ENCODE peak calls at places on chromosomes 12 and 14, in four cellular contexts. I is upper lobe of right lung, M is left ventricle myocardium inferior, E is A673. R is an unnamed sample.

GRCh38 chr12:45726594-45727300 is 2.8 kb upstream of the ARID2 start:
- DNase-seq in E (peak; percentile 51), M (peak; percentile 61), I (peak; percentile 82), R (peak; percentile 72)

GRCh38 chr14:104341532-104342434 is 203.4 kb downstream of the KIF26A start:
- DNase-seq in I (peak; percentile 71), M (no peak), E (peak; percentile 91), R (peak; percentile 51)

GRCh38 chr12:62194616-62195015 is 65.6 kb upstream of the USP15 start:
- DNase-seq in I (no peak), E (no peak), M (no peak), R (no peak)

GRCh38 chr14:100066984-100067383 is 1.8 kb downstream of the EVL start:
- DNase-seq in M (no peak), I (no peak), E (no peak), R (no peak)

GRCh38 chr14:59679872-59680271 is 103.3 kb upstream of the CCDC175 start:
- DNase-seq in E (peak; percentile 20), M (no peak), I (no peak), R (no peak)

GRCh38 chr14:39203659-39204606 is 28.9 kb downstream of the PNN start:
- DNase-seq in I (no peak), E (no peak), M (no peak), R (no peak)

GRCh38 chr14:102554835-102555819 is 37.3 kb upstream of the RCOR1 start:
- DNase-seq in M (peak; percentile 44), I (peak; percentile 86), E (peak; percentile 81), R (peak; percentile 70)

GRCh38 chr14:94598816-94599655 is 13.2 kb upstream of the SERPINA3 start:
- DNase-seq in I (no peak), E (peak; percentile 39), M (peak; percentile 61), R (no peak)

GRCh38 chr14:72808564-72808963 is 85.3 kb downstream of the DPF3 start:
- DNase-seq in I (no peak), M (no peak), E (peak; percentile 64), R (no peak)

GRCh38 chr14:72810201-72810600 is 83.7 kb downstream of the DPF3 start:
- DNase-seq in M (no peak), E (no peak), I (no peak), R (no peak)

GRCh38 chr14:72815459-72815858 is 78.4 kb downstream of the DPF3 start:
- DNase-seq in M (no peak), E (no peak), I (no peak), R (no peak)

GRCh38 chr14:72809063-72809462 is 84.8 kb downstream of the DPF3 start:
- DNase-seq in M (no peak), I (no peak), E (no peak), R (no peak)

GRCh38 chr14:72812292-72812851 is 81.5 kb downstream of the DPF3 start:
- DNase-seq in E (no peak), M (peak; percentile 82), I (no peak), R (no peak)
- TF ChIP-seq CTCF in E (no peak), M (no peak), I (no peak), R (no peak)

DNA sequence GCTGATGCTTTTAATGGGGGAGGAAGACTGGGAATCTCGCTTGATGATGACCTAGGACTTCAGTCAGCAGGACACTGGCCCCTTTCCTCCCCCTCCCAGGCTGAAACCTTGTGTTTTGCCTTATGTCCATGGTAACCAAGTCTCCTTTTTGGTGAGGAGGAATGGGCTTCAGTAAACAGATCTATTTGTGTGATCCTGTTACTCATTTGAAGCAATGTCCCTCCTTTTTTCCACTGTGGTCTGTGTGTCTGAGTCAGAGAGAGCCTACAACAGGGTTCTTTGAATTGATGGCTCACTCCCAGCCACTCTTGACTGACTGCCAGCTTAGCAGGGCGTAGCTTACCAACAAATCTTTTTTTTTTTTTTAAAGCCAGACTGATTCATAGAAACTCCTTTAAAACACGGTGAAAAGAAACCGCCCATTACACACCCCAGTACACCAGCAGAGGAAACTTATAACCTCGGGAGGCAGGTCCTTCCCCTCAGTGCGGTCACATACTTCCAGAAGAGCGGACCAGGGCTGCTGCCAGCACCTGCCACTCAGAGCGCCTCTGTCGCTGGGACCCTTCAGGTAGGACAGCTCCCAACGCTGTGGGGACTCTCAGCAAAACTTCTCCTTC is at the start of gene EMP1:
- DNase-seq in E (peak; percentile 92), M (peak; percentile 92), I (peak; percentile 81), R (peak; percentile 86)
- H3K4me1 ChIP-seq in E (peaks cover 33% of the 10 kb centered on the region), M (peaks cover 49% of the 10 kb centered on the region), I (peaks cover 41% of the 10 kb centered on the region), R (peaks cover 48% of the 10 kb centered on the region)

DNA sequence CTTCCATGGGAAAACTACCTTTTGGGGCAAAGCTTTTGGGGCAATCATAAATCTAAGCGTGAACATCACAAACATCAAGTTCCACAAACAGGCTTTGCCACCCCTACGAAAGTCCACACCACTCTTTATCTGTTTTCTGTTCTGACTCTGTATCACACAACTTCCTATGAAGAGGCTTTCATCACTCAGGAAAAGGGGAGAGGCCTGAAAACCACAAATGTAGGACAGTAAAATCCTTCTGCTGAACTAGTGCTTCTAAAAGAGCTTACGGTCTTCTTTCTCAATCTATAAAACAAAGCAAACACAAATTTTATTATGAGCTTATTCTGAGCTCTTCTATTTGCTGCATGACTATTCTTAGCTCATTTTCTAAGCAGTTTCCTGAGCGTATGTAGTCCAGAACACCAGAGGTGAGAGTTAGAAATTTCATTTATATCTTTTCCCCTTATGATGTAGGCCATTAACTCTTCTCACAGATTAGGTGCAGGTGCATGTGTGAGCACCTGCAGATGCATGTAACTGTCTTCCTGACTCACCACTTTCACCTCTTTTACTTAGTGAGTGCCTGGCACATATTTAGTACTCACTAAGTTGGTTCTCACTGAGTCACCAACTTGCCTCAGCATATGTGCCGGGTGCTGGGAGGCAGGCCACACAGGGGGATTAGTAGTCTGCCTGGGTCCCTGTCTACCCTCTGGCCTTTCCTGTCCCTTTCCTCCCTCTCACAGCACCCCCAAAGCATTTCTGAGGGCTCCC is 32.9 kb upstream of the SYCP3 start:
- DNase-seq in I (no peak), E (no peak), M (no peak), R (no peak)
- H3K27ac ChIP-seq in I (no peak overlapping the region), E (no peak overlapping the region), M (no peak overlapping the region), R (no peak overlapping the region)

GRCh38 chr12:117085318-117085947 is 13.8 kb downstream of the TESC start:
- DNase-seq in E (no peak), I (peak; percentile 54), M (no peak), R (peak; percentile 13)
- TF ChIP-seq CTCF in E (no peak), I (no peak), M (no peak), R (no peak)

GRCh38 chr14:74976264-74977113 is 21.1 kb upstream of the PGF start:
- DNase-seq in M (no peak), E (no peak), I (no peak), R (no peak)
- H3K4me1 ChIP-seq in M (peaks cover 63% of the 10 kb centered on the region), E (peaks cover 44% of the 10 kb centered on the region), I (peaks cover 15% of the 10 kb centered on the region), R (peaks cover 20% of the 10 kb centered on the region)

GRCh38 chr14:23539867-23540469 is 11.6 kb downstream of the ZFHX2 start:
- DNase-seq in I (no peak), M (no peak), E (no peak), R (no peak)
- H3K27ac ChIP-seq in I (no peak overlapping the region), M (no peak overlapping the region), E (no peak overlapping the region), R (no peak overlapping the region)

GRCh38 chr14:22877000-22877501 is 5.5 kb downstream of the LRP10 start:
- DNase-seq in I (no peak), M (no peak), E (no peak), R (no peak)
- TF ChIP-seq CTCF in I (no peak), M (no peak), E (no peak), R (no peak)

GRCh38 chr12:67697981-67698380 is 49.4 kb downstream of the DYRK2 start:
- DNase-seq in I (no peak), E (no peak), M (no peak), R (no peak)
- H3K4me1 ChIP-seq in I (peaks cover 4% of the 10 kb centered on the region), E (no peaks in the 10 kb centered on the region), M (peaks cover 21% of the 10 kb centered on the region), R (peaks cover 15% of the 10 kb centered on the region)

GRCh38 chr14:61462566-61463195 is 141.3 kb downstream of the PRKCH start:
- DNase-seq in I (no peak), E (peak; percentile 50), M (no peak), R (no peak)
- H3K27ac ChIP-seq in I (no peak overlapping the region), E (no peak overlapping the region), M (peak overlapping the region; percentile 67), R (no peak overlapping the region)

DNA sequence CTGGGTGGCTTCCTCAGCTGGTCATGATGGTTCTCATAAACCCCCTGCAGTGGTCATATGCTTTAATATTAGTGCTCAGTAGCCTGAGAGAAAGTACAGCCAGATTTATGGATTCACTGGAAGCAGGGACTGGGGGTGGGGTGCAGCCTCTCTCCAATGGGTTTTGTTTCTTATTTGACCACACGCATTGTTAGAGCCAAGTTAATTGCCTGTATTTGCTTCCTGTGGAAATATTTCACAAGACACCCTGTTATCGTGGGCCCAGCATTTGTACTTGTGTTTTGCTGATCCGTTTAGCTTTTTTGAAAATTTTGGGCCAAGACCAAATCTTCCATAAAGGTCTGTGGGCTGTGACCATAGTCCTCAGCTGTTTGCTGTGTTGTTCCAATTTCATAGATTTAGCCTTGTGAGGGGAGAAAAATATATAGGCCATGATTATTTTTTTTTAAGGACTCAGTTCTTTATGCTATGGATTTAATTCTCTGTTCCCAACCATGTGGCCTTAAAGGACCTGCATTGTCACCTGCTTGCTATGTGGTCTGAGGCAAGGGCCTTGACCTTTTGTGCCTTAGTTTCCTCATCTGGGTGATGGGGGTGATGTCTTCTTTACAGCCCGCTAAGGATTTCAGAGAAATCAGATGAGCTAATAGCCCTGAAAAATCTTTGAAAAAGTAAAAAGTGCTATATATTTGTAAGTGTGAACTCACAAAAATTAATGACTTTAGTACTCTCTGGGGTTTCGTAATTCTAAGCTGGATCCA is 370.3 kb downstream of the DPF3 start:
- DNase-seq in M (no peak), E (peak; percentile 22), I (no peak), R (no peak)
- TF ChIP-seq CTCF in M (no peak), E (no peak), I (no peak), R (no peak)